ENCODE peak calls at places on chromosomes 16 and 17, in six cellular contexts. I, G, V, B, P and Y are unnamed samples.

GRCh38 chr17:55242481-55242880 is 22.3 kb upstream of the HLF start:
- DNase-seq in I (no peak), G (no peak), V (no peak), B (no peak), P (no peak), Y (no peak)

GRCh38 chr17:68694791-68695485 is 93.8 kb upstream of the FAM20A start:
- DNase-seq in I (no peak), G (no peak), V (no peak), B (no peak), P (no peak), Y (no peak)

GRCh38 chr16:72247821-72248253 is 75.9 kb upstream of the PMFBP1 start:
- DNase-seq in I (no peak), G (no peak), V (no peak), B (no peak), P (no peak), Y (no peak)

GRCh38 chr17:3738562-3739295 is 15.0 kb downstream of the HASPIN start:
- DNase-seq in I (no peak), G (no peak), V (peak), B (peak), P (peak), Y (no peak)

GRCh38 chr17:43908111-43908721 is 880 bp upstream of the MPP2 start:
- DNase-seq in I (peak), G (no peak), V (peak), B (peak), P (no peak), Y (peak)

GRCh38 chr16:1778200-1779179 is 3.9 kb downstream of the SPSB3 start:
- DNase-seq in I (no peak), G (no peak), V (no peak), B (no peak), P (no peak), Y (no peak)

GRCh38 chr17:57982452-57983170 is 5.4 kb downstream of the VEZF1 start:
- DNase-seq in I (no peak), G (no peak), V (no peak), B (no peak), P (no peak), Y (no peak)

GRCh38 chr17:76384222-76384986 is at the start of gene SPHK1:
- DNase-seq in I (peak), G (no peak), V (no peak), B (peak), P (peak), Y (no peak)

GRCh38 chr17:77644981-77645380 is 313.5 kb upstream of the TNRC6C start:
- DNase-seq in I (no peak), G (no peak), V (no peak), B (peak), P (no peak), Y (no peak)

GRCh38 chr17:59311051-59311468 is 20.4 kb upstream of the YPEL2 start:
- DNase-seq in I (peak), G (peak), V (no peak), B (no peak), P (no peak), Y (no peak)

GRCh38 chr17:55482591-55483389 is 28.5 kb downstream of the SMIM36 start:
- DNase-seq in I (no peak), G (no peak), V (no peak), B (no peak), P (no peak), Y (no peak)

GRCh38 chr17:28916302-28916934 is 13.5 kb upstream of the DHRS13 start:
- DNase-seq in I (peak), G (no peak), V (no peak), B (peak), P (no peak), Y (no peak)

GRCh38 chr17:41695954-41696720 is 7.5 kb downstream of the EIF1 start:
- DNase-seq in I (peak), G (no peak), V (no peak), B (peak), P (no peak), Y (no peak)

GRCh38 chr16:65991149-65991701 is 375.3 kb upstream of the CDH5 start:
- DNase-seq in I (no peak), G (no peak), V (no peak), B (no peak), P (no peak), Y (no peak)

GRCh38 chr16:86120201-86120981 is 221.4 kb downstream of the IRF8 start:
- DNase-seq in I (no peak), G (no peak), V (no peak), B (no peak), P (no peak), Y (no peak)

GRCh38 chr17:78759203-78759968 is 22.7 kb downstream of the CYTH1 start:
- DNase-seq in I (peak), G (no peak), V (no peak), B (peak), P (no peak), Y (no peak)

GRCh38 chr17:2797226-2797625 is 988 bp downstream of the RAP1GAP2 start:
- DNase-seq in I (peak), G (no peak), V (no peak), B (no peak), P (no peak), Y (no peak)

GRCh38 chr16:13835357-13835756 is 84.6 kb upstream of the ERCC4 start:
- DNase-seq in I (no peak), G (no peak), V (no peak), B (no peak), P (no peak), Y (no peak)

GRCh38 chr17:57811633-57812280 is 38.1 kb downstream of the MRPS23 start:
- DNase-seq in I (peak), G (no peak), V (no peak), B (no peak), P (no peak), Y (no peak)

GRCh38 chr16:55479560-55480197 is 681 bp downstream of the MMP2 start:
- DNase-seq in I (peak), G (no peak), V (no peak), B (no peak), P (no peak), Y (no peak)

GRCh38 chr17:73430165-73430680 is 118.4 kb upstream of the CDC42EP4 start:
- DNase-seq in I (no peak), G (no peak), V (no peak), B (no peak), P (no peak), Y (no peak)

GRCh38 chr17:76689859-76690258 is 20.9 kb downstream of the MXRA7 start:
- DNase-seq in I (no peak), G (no peak), V (no peak), B (no peak), P (no peak), Y (no peak)

GRCh38 chr17:49209061-49209571 is 1.3 kb downstream of the GNGT2 start:
- DNase-seq in I (peak), G (no peak), V (no peak), B (no peak), P (no peak), Y (no peak)

GRCh38 chr17:57477483-57478357 is 221.4 kb downstream of the MSI2 start:
- DNase-seq in I (no peak), G (no peak), V (no peak), B (no peak), P (no peak), Y (no peak)

GRCh38 chr17:6546069-6546718 is 10.2 kb downstream of the PITPNM3 start:
- DNase-seq in I (no peak), G (no peak), V (peak), B (no peak), P (no peak), Y (peak)

GRCh38 chr17:37219876-37220608 is 155.7 kb upstream of the C17orf78 start:
- DNase-seq in I (no peak), G (no peak), V (no peak), B (no peak), P (no peak), Y (no peak)

GRCh38 chr17:41710472-41711090 is 1.6 kb upstream of the GAST start:
- DNase-seq in I (no peak), G (no peak), V (peak), B (no peak), P (no peak), Y (no peak)

GRCh38 chr17:10681866-10682446 is 15.4 kb downstream of the SCO1 start:
- DNase-seq in I (no peak), G (peak), V (no peak), B (no peak), P (no peak), Y (peak)

GRCh38 chr17:10687497-10687896 is 9.8 kb downstream of the SCO1 start:
- DNase-seq in I (no peak), G (no peak), V (no peak), B (no peak), P (no peak), Y (no peak)

DNA sequence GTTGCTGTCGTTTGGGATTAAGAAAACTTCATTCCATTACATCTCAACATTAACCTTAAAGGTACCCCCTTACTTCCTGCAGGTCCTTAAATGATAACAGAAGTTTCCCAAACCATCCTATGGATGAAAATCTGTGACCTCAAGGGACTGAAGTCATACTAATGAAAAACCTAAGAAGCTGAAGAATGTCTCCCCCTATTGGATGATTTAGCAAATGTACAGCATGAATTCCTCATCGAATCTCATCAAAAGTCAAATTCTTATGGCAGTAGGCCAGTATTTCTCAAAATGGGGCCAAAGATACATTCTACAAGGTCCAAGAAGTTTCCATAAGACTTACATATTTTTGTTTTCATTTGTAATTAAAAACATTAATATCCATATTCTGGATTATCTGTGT is 13.5 kb downstream of the SCO1 start:
- DNase-seq in I (peak), G (no peak), V (no peak), B (no peak), P (no peak), Y (peak)
- TF ChIP-seq CTCF in I (peak), G (peak), V (peak), B (peak), P (no peak), Y (peak)

DNA sequence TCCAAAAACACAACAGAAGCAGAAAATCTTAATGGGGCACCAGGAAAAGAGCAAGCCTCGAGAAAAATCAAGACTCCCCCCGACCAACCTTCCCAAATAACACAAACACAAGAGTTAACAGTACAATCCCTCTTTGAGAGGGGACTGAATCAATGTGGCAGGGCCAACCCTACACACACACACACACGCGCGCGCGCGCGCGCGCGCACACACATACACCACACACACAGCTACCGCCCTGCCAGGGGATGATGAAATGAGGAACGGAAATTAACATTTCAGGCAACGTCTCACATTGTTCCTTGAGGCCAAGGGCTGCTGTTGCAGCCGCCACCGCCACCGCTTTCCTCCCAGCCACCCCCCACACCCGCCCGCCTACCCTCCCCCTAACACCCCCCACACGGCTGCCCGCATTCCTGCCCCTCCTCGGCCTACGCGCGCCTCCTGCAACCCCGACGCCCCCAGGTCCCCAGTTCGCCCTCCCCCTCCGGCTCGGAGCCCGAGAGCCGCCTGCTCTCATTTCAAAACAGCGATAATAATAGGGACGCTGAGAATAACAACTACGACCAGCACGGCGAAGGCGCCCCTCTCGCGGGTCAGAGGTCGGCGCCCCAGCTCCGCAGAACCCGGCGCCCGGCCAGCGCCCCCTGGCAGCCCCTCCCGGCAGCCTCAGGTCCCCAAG is 1.2 kb downstream of the ANKRD11 start:
- DNase-seq in I (peak), G (peak), V (peak), B (peak), P (peak), Y (peak)
- TF ChIP-seq CTCF in I (peak), G (peak), V (no peak), B (no peak), P (peak), Y (peak)

GRCh38 chr16:19331794-19332193 is 46.3 kb downstream of the CLEC19A start:
- DNase-seq in I (no peak), G (no peak), V (no peak), B (no peak), P (no peak), Y (no peak)

GRCh38 chr16:19328364-19328763 is 42.8 kb downstream of the CLEC19A start:
- DNase-seq in I (no peak), G (no peak), V (no peak), B (no peak), P (no peak), Y (no peak)

GRCh38 chr16:19329932-19330331 is 44.4 kb downstream of the CLEC19A start:
- DNase-seq in I (no peak), G (no peak), V (no peak), B (no peak), P (no peak), Y (no peak)

GRCh38 chr16:19330801-19331484 is 45.4 kb downstream of the CLEC19A start:
- DNase-seq in I (no peak), G (no peak), V (peak), B (no peak), P (no peak), Y (no peak)
- TF ChIP-seq CTCF in I (no peak), G (no peak), V (no peak), B (no peak), P (no peak), Y (no peak)

GRCh38 chr16:67326115-67326471 is 448 bp downstream of the KCTD19 start:
- DNase-seq in I (no peak), G (no peak), V (no peak), B (no peak), P (no peak), Y (no peak)

GRCh38 chr16:67327774-67328173 is 1.2 kb downstream of the LRRC36 start:
- DNase-seq in I (no peak), G (no peak), V (no peak), B (no peak), P (no peak), Y (no peak)

GRCh38 chr16:67329901-67330300 is 3.3 kb downstream of the LRRC36 start:
- DNase-seq in I (no peak), G (no peak), V (no peak), B (no peak), P (no peak), Y (no peak)

DNA sequence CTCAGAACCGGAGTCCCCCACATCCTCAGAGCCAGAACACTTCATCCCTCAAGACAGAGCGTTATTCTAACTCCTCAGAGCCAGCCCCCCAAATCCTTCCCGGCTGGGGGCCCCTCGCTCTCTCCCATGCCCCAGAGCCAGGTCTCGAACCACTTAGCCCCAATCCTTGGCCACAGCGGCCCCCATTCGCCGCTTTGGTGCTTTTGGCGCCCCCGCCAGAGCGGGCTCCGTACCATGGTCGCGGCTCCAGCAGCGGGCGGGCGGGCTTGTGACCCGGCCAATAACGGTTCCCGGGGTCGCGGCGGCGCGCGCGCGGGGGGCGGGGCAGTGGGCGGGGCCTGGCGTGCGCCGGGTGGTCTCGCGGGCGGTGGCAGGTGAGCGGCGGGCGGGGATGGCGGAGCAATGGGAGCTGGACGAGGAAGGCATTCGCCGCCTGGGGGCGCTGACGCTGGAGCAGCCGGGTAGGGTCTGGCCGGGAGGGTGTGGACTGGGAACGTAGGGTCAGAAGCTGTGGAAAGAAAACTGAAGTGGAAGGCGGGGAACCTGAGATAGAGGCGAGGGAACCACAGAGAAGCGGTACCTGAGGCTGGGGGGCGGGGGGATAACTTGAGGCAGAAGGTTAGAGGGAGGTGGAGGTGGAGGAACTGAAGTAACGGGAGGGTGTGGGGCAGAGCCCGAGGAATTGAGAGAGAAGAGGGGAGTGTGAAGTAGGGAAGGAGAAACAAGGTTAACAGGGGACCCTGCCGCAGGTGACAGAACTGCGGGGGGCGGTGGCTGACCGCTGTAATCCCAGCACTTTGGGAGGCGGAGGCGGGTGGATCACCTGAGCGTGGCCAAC is at the start of the genes KCTD19 and LRRC36:
- DNase-seq in I (peak), G (no peak), V (no peak), B (peak), P (peak), Y (no peak)
- TF ChIP-seq CTCF in I (peak), G (peak), V (no peak), B (peak), P (no peak), Y (peak)

GRCh38 chr16:12496866-12497265 is 306.8 kb downstream of the CPPED1 start:
- DNase-seq in I (no peak), G (no peak), V (no peak), B (no peak), P (peak), Y (no peak)

GRCh38 chr16:12500771-12501170 is 302.9 kb downstream of the CPPED1 start:
- DNase-seq in I (no peak), G (no peak), V (no peak), B (no peak), P (peak), Y (no peak)

GRCh38 chr16:12498077-12498476 is 305.6 kb downstream of the CPPED1 start:
- DNase-seq in I (no peak), G (no peak), V (no peak), B (no peak), P (peak), Y (no peak)

GRCh38 chr16:12497558-12497957 is 306.1 kb downstream of the CPPED1 start:
- DNase-seq in I (no peak), G (no peak), V (no peak), B (no peak), P (peak), Y (no peak)

GRCh38 chr16:12499032-12499735 is 304.5 kb downstream of the CPPED1 start:
- DNase-seq in I (no peak), G (no peak), V (no peak), B (no peak), P (peak), Y (no peak)
- TF ChIP-seq CTCF in I (no peak), G (no peak), V (no peak), B (no peak), P (no peak), Y (no peak)

GRCh38 chr16:67931712-67932461 is at the start of gene CTRL:
- DNase-seq in I (no peak), G (no peak), V (no peak), B (no peak), P (no peak), Y (no peak)
- TF ChIP-seq CTCF in I (peak), G (peak), V (no peak), B (no peak), P (no peak), Y (peak)

GRCh38 chr17:72365857-72366415 is 245.1 kb downstream of the SOX9 start:
- DNase-seq in I (no peak), G (no peak), V (no peak), B (no peak), P (no peak), Y (no peak)
- TF ChIP-seq CTCF in I (peak), G (no peak), V (no peak), B (no peak), P (no peak), Y (no peak)

DNA sequence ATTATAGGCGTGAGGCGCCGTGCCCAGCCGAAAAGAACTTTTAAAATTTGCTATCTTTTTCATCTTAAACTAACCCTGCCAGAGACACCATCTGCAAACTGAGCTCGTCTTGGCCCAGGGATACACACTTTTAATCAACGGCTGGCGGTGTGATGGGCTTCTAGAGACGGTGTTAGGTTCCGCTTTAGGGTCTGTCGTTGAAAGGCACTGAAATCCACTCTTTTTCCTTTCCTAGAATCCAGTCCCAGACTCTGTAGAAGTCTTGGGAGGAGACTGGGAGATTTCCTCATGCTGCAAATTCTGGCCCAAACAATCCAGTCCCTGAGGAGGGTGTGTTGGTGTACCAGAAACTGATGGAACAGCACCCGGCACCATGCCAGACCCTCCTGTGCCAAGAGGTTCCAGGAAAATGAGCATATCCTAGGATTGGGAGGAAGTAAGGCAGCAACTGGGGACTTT is 52.0 kb upstream of the TEX2 start:
- DNase-seq in I (no peak), G (no peak), V (no peak), B (no peak), P (peak), Y (no peak)
- TF ChIP-seq CTCF in I (no peak), G (no peak), V (no peak), B (no peak), P (no peak), Y (no peak)

GRCh38 chr17:60392042-60392844 is at the start of gene USP32:
- DNase-seq in I (peak), G (peak), V (peak), B (peak), P (peak), Y (peak)
- TF ChIP-seq CTCF in I (peak), G (peak), V (peak), B (peak), P (no peak), Y (peak)